ENCODE peak calls at places on chromosomes 7 and 10, in ten cellular contexts. One of them, this sample, is unnamed. For H4K20me1 and H3K36me3, the result is how much of the 10 kb centered on the place peaks cover.

GRCh38 chr10:49655099-49655498 is 24.4 kb upstream of the C10orf53 start:
- DNase-seq in PC-9: peak
- DNase-seq in MM.1S: no peak
- DNase-seq in fibroblast of lung: no peak
- DNase-seq in mammary epithelial cell: no peak
- DNase-seq in H1: no peak
- DNase-seq in Karpas-422: no peak
- DNase-seq in hepatocyte: no peak
- DNase-seq in GM23248: no peak
- DNase-seq in PC-3: no peak
- DNase-seq in this sample: no peak

GRCh38 chr7:3254718-3255117 is 46.3 kb upstream of the SDK1 start:
- DNase-seq in fibroblast of lung: no peak
- DNase-seq in GM23248: no peak
- DNase-seq in H1: no peak
- DNase-seq in PC-9: no peak
- DNase-seq in MM.1S: no peak
- DNase-seq in mammary epithelial cell: no peak
- DNase-seq in Karpas-422: no peak
- DNase-seq in PC-3: no peak
- DNase-seq in hepatocyte: no peak
- DNase-seq in this sample: no peak

GRCh38 chr10:87531908-87532622 is 27.4 kb downstream of the MINPP1 start:
- DNase-seq in H1: no peak
- DNase-seq in GM23248: no peak
- DNase-seq in MM.1S: peak
- DNase-seq in mammary epithelial cell: no peak
- DNase-seq in PC-9: no peak
- DNase-seq in fibroblast of lung: peak
- DNase-seq in PC-3: no peak
- DNase-seq in hepatocyte: no peak
- DNase-seq in Karpas-422: no peak
- DNase-seq in this sample: peak

GRCh38 chr10:93548376-93549071 is 17.9 kb upstream of the FFAR4 start:
- DNase-seq in PC-9: peak
- DNase-seq in GM23248: no peak
- DNase-seq in MM.1S: no peak
- DNase-seq in hepatocyte: peak
- DNase-seq in Karpas-422: no peak
- DNase-seq in PC-3: peak
- DNase-seq in mammary epithelial cell: no peak
- DNase-seq in fibroblast of lung: peak
- DNase-seq in H1: no peak
- DNase-seq in this sample: peak

GRCh38 chr7:107975394-107976013 is 27.5 kb downstream of the LAMB1 start:
- DNase-seq in mammary epithelial cell: no peak
- DNase-seq in fibroblast of lung: no peak
- DNase-seq in Karpas-422: no peak
- DNase-seq in hepatocyte: no peak
- DNase-seq in MM.1S: no peak
- DNase-seq in GM23248: no peak
- DNase-seq in H1: no peak
- DNase-seq in PC-9: no peak
- DNase-seq in PC-3: no peak
- DNase-seq in this sample: no peak

GRCh38 chr10:23095404-23095965 is at the start of gene MSRB2:
- DNase-seq in fibroblast of lung: peak
- DNase-seq in MM.1S: peak
- DNase-seq in Karpas-422: peak
- DNase-seq in H1: peak
- DNase-seq in GM23248: peak
- DNase-seq in PC-9: peak
- DNase-seq in mammary epithelial cell: peak
- DNase-seq in hepatocyte: peak
- DNase-seq in PC-3: peak
- DNase-seq in this sample: peak

GRCh38 chr7:74097937-74098614 is 14.5 kb downstream of the LIMK1 start:
- DNase-seq in PC-9: no peak
- DNase-seq in MM.1S: no peak
- DNase-seq in fibroblast of lung: peak
- DNase-seq in GM23248: peak
- DNase-seq in H1: no peak
- DNase-seq in hepatocyte: peak
- DNase-seq in mammary epithelial cell: peak
- DNase-seq in Karpas-422: no peak
- DNase-seq in PC-3: peak
- DNase-seq in this sample: peak

GRCh38 chr10:102856758-102857424 is 2.8 kb downstream of the BORCS7 start:
- DNase-seq in fibroblast of lung: no peak
- DNase-seq in MM.1S: no peak
- DNase-seq in mammary epithelial cell: no peak
- DNase-seq in PC-9: no peak
- DNase-seq in hepatocyte: no peak
- DNase-seq in GM23248: no peak
- DNase-seq in PC-3: no peak
- DNase-seq in H1: no peak
- DNase-seq in Karpas-422: no peak
- DNase-seq in this sample: no peak

GRCh38 chr10:119211625-119212441 is 4.5 kb downstream of the GRK5 start:
- DNase-seq in PC-3: no peak
- DNase-seq in Karpas-422: no peak
- DNase-seq in MM.1S: peak
- DNase-seq in PC-9: no peak
- DNase-seq in GM23248: no peak
- DNase-seq in H1: no peak
- DNase-seq in hepatocyte: no peak
- DNase-seq in fibroblast of lung: peak
- DNase-seq in mammary epithelial cell: no peak
- DNase-seq in this sample: peak

GRCh38 chr7:14403587-14403986 is 414.1 kb upstream of the ETV1 start:
- DNase-seq in Karpas-422: no peak
- DNase-seq in MM.1S: no peak
- DNase-seq in H1: no peak
- DNase-seq in GM23248: no peak
- DNase-seq in PC-3: no peak
- DNase-seq in hepatocyte: no peak
- DNase-seq in PC-9: no peak
- DNase-seq in fibroblast of lung: peak
- DNase-seq in mammary epithelial cell: peak
- DNase-seq in this sample: no peak
- H3K4me2 ChIP-seq in Karpas-422: no peak
- H3K4me2 ChIP-seq in MM.1S: no peak
- H3K4me2 ChIP-seq in H1: no peak
- H3K4me2 ChIP-seq in GM23248: no peak
- H3K4me2 ChIP-seq in PC-3: no peak
- H3K4me2 ChIP-seq in hepatocyte: no peak
- H3K4me2 ChIP-seq in PC-9: no peak
- H3K4me2 ChIP-seq in fibroblast of lung: no peak
- H3K4me2 ChIP-seq in mammary epithelial cell: no peak
- H3K4me2 ChIP-seq in this sample: no peak

GRCh38 chr7:55020481-55020871 is 1.7 kb downstream of the EGFR start:
- DNase-seq in MM.1S: no peak
- DNase-seq in PC-3: peak
- DNase-seq in Karpas-422: no peak
- DNase-seq in hepatocyte: peak
- DNase-seq in PC-9: peak
- DNase-seq in fibroblast of lung: peak
- DNase-seq in H1: no peak
- DNase-seq in GM23248: peak
- DNase-seq in mammary epithelial cell: peak
- DNase-seq in this sample: peak

GRCh38 chr7:55022618-55022985 is 3.8 kb downstream of the EGFR start:
- DNase-seq in MM.1S: no peak
- DNase-seq in PC-9: no peak
- DNase-seq in H1: no peak
- DNase-seq in PC-3: no peak
- DNase-seq in mammary epithelial cell: no peak
- DNase-seq in fibroblast of lung: no peak
- DNase-seq in GM23248: peak
- DNase-seq in Karpas-422: no peak
- DNase-seq in hepatocyte: no peak
- DNase-seq in this sample: no peak

GRCh38 chr7:55021053-55021452 is 2.2 kb downstream of the EGFR start:
- DNase-seq in GM23248: peak
- DNase-seq in PC-3: no peak
- DNase-seq in H1: no peak
- DNase-seq in PC-9: peak
- DNase-seq in hepatocyte: no peak
- DNase-seq in MM.1S: no peak
- DNase-seq in Karpas-422: no peak
- DNase-seq in fibroblast of lung: peak
- DNase-seq in mammary epithelial cell: peak
- DNase-seq in this sample: no peak

GRCh38 chr7:55019691-55020480 is 1.1 kb downstream of the EGFR start:
- DNase-seq in fibroblast of lung: peak
- DNase-seq in Karpas-422: no peak
- DNase-seq in mammary epithelial cell: peak
- DNase-seq in GM23248: peak
- DNase-seq in H1: no peak
- DNase-seq in PC-3: peak
- DNase-seq in hepatocyte: peak
- DNase-seq in PC-9: no peak
- DNase-seq in MM.1S: no peak
- DNase-seq in this sample: peak

DNA sequence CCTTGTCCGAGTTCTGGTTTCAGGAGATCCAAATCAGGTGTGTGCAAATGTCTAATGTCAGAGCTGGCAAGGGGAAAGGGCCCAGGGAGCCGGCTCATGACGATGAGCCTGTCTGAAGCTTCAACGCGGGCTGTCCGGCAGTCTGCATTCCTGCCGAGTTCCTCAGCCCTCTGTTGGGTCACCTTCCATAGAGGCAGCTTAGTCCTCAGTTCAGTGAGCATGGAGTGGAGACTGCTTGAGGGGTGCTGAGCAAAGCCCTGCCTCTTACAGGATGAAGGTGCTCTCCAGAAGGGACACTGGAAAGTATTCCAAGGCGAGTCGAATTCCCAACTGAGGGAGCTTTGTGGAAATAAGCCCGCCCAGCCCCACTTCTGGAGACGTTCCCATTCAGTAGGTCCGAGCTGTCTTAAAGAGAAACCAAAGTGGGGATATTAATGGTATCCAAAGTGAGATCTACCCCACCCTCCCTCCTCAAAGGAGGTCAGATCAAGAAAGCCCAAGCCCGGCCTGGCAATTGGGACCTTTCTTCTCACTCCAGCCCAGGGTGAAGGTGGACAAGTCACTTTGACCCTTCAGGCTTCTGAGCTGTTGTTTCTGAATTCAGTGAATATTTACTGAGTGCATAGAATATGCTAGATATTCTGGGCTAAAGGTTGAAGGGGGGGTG is 3.3 kb downstream of the EGFR start:
- DNase-seq in PC-3: no peak
- DNase-seq in hepatocyte: no peak
- DNase-seq in PC-9: peak
- DNase-seq in MM.1S: no peak
- DNase-seq in H1: no peak
- DNase-seq in Karpas-422: no peak
- DNase-seq in fibroblast of lung: peak
- DNase-seq in GM23248: peak
- DNase-seq in mammary epithelial cell: peak
- DNase-seq in this sample: peak
- H4K20me1 ChIP-seq in PC-3: under half
- H4K20me1 ChIP-seq in hepatocyte: under half
- H4K20me1 ChIP-seq in PC-9: under half
- H4K20me1 ChIP-seq in MM.1S: under half
- H4K20me1 ChIP-seq in H1: under half
- H4K20me1 ChIP-seq in Karpas-422: under half
- H4K20me1 ChIP-seq in fibroblast of lung: under half
- H4K20me1 ChIP-seq in GM23248: under half
- H4K20me1 ChIP-seq in mammary epithelial cell: under half
- H4K20me1 ChIP-seq in this sample: under half

GRCh38 chr7:21454906-21455305 is 27.0 kb downstream of the SP4 start:
- DNase-seq in PC-9: no peak
- DNase-seq in fibroblast of lung: no peak
- DNase-seq in Karpas-422: no peak
- DNase-seq in H1: no peak
- DNase-seq in PC-3: no peak
- DNase-seq in hepatocyte: no peak
- DNase-seq in GM23248: no peak
- DNase-seq in MM.1S: no peak
- DNase-seq in mammary epithelial cell: no peak
- DNase-seq in this sample: no peak

GRCh38 chr7:21450076-21450475 is 22.2 kb downstream of the SP4 start:
- DNase-seq in fibroblast of lung: no peak
- DNase-seq in hepatocyte: no peak
- DNase-seq in Karpas-422: no peak
- DNase-seq in PC-9: no peak
- DNase-seq in MM.1S: no peak
- DNase-seq in GM23248: no peak
- DNase-seq in PC-3: no peak
- DNase-seq in mammary epithelial cell: no peak
- DNase-seq in H1: no peak
- DNase-seq in this sample: no peak

GRCh38 chr7:21450876-21451275 is 23.0 kb downstream of the SP4 start:
- DNase-seq in PC-9: no peak
- DNase-seq in Karpas-422: no peak
- DNase-seq in PC-3: no peak
- DNase-seq in mammary epithelial cell: no peak
- DNase-seq in fibroblast of lung: no peak
- DNase-seq in hepatocyte: no peak
- DNase-seq in MM.1S: no peak
- DNase-seq in H1: no peak
- DNase-seq in GM23248: no peak
- DNase-seq in this sample: no peak

GRCh38 chr7:21448974-21449373 is 21.1 kb downstream of the SP4 start:
- DNase-seq in PC-3: no peak
- DNase-seq in fibroblast of lung: no peak
- DNase-seq in Karpas-422: no peak
- DNase-seq in GM23248: no peak
- DNase-seq in PC-9: no peak
- DNase-seq in mammary epithelial cell: no peak
- DNase-seq in hepatocyte: no peak
- DNase-seq in MM.1S: no peak
- DNase-seq in H1: no peak
- DNase-seq in this sample: no peak

DNA sequence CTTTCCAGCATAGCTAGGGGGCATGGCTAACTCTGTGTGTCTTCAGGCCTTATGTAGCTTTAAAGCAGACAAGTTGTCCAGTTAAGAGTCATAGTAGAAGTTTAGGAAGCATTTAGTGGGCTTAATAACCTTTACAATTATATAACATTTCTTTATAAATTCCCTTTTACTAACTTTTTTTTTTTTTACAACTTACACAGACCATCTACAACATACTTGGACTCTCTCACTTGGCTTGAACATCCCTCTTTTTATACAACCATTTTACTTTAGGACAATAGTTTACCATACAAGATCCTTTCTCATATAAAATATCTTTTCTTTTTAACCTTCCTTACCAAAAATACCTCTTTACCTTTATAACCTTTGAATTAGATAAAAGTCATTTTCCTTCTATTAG is 26.3 kb downstream of the SP4 start:
- DNase-seq in PC-3: no peak
- DNase-seq in H1: no peak
- DNase-seq in GM23248: no peak
- DNase-seq in mammary epithelial cell: peak
- DNase-seq in PC-9: no peak
- DNase-seq in MM.1S: no peak
- DNase-seq in hepatocyte: no peak
- DNase-seq in Karpas-422: peak
- DNase-seq in fibroblast of lung: no peak
- DNase-seq in this sample: no peak
- H3K36me3 ChIP-seq in PC-3: under half
- H3K36me3 ChIP-seq in H1: half or more
- H3K36me3 ChIP-seq in GM23248: under half
- H3K36me3 ChIP-seq in mammary epithelial cell: under half
- H3K36me3 ChIP-seq in PC-9: under half
- H3K36me3 ChIP-seq in MM.1S: under half
- H3K36me3 ChIP-seq in hepatocyte: under half
- H3K36me3 ChIP-seq in Karpas-422: under half
- H3K36me3 ChIP-seq in fibroblast of lung: under half
- H3K36me3 ChIP-seq in this sample: under half

GRCh38 chr10:68088744-68089143 is 13.7 kb upstream of the HERC4 start:
- DNase-seq in MM.1S: no peak
- DNase-seq in PC-3: peak
- DNase-seq in H1: no peak
- DNase-seq in Karpas-422: no peak
- DNase-seq in hepatocyte: no peak
- DNase-seq in PC-9: peak
- DNase-seq in fibroblast of lung: peak
- DNase-seq in mammary epithelial cell: peak
- DNase-seq in GM23248: no peak
- DNase-seq in this sample: peak
- H3K4me2 ChIP-seq in MM.1S: no peak
- H3K4me2 ChIP-seq in PC-3: peak
- H3K4me2 ChIP-seq in H1: no peak
- H3K4me2 ChIP-seq in Karpas-422: no peak
- H3K4me2 ChIP-seq in hepatocyte: no peak
- H3K4me2 ChIP-seq in PC-9: peak
- H3K4me2 ChIP-seq in fibroblast of lung: peak
- H3K4me2 ChIP-seq in mammary epithelial cell: peak
- H3K4me2 ChIP-seq in GM23248: peak
- H3K4me2 ChIP-seq in this sample: peak

This sample was measured in osteoblast.